ENCODE peak calls at places on chromosomes 5 and 9, in ten cellular contexts. One of them, this sample, is unnamed.

GRCh38 chr5:59698774-59699173 is 194.8 kb downstream of the PDE4D start:
- DNase-seq in left ventricle myocardium superior: no peak
- DNase-seq in ovary: no peak
- DNase-seq in activated naive CD4-positive, alpha-beta T cell treated with Interleukin-2 at 50 U/mL for 16 hours: no peak
- DNase-seq in activated CD4-positive, alpha-beta T cell treated with anti-CD3 and anti-CD28 coated beads, Interleukin-2, amount 10 ng/mL, durations not matched to agents 7 days and 5 days: no peak
- DNase-seq in activated T-cell treated with anti-CD3 and anti-CD28 coated beads, Interleukin-2, amount 50 U/mL, for 48 hours: no peak
- DNase-seq in AG04449: no peak
- DNase-seq in K562: no peak
- DNase-seq in lower leg skin: no peak
- DNase-seq in A549: no peak
- DNase-seq in this sample: no peak

GRCh38 chr5:138752341-138752950 is 779 bp upstream of the CTNNA1 start:
- DNase-seq in left ventricle myocardium superior: peak
- DNase-seq in ovary: peak
- DNase-seq in activated naive CD4-positive, alpha-beta T cell treated with Interleukin-2 at 50 U/mL for 16 hours: no peak
- DNase-seq in activated CD4-positive, alpha-beta T cell treated with anti-CD3 and anti-CD28 coated beads, Interleukin-2, amount 10 ng/mL, durations not matched to agents 7 days and 5 days: no peak
- DNase-seq in activated T-cell treated with anti-CD3 and anti-CD28 coated beads, Interleukin-2, amount 50 U/mL, for 48 hours: no peak
- DNase-seq in AG04449: no peak
- DNase-seq in K562: peak
- DNase-seq in lower leg skin: no peak
- DNase-seq in A549: peak
- DNase-seq in this sample: no peak

GRCh38 chr9:126862461-126862830 is 2.0 kb downstream of the ZBTB34 start:
- DNase-seq in left ventricle myocardium superior: no peak
- DNase-seq in ovary: no peak
- DNase-seq in activated naive CD4-positive, alpha-beta T cell treated with Interleukin-2 at 50 U/mL for 16 hours: no peak
- DNase-seq in activated CD4-positive, alpha-beta T cell treated with anti-CD3 and anti-CD28 coated beads, Interleukin-2, amount 10 ng/mL, durations not matched to agents 7 days and 5 days: no peak
- DNase-seq in activated T-cell treated with anti-CD3 and anti-CD28 coated beads, Interleukin-2, amount 50 U/mL, for 48 hours: no peak
- DNase-seq in AG04449: no peak
- DNase-seq in K562: no peak
- DNase-seq in lower leg skin: no peak
- DNase-seq in A549: no peak
- DNase-seq in this sample: no peak

GRCh38 chr5:2735996-2736395 is 15.5 kb downstream of the IRX2 start:
- DNase-seq in left ventricle myocardium superior: no peak
- DNase-seq in ovary: no peak
- DNase-seq in activated naive CD4-positive, alpha-beta T cell treated with Interleukin-2 at 50 U/mL for 16 hours: no peak
- DNase-seq in activated CD4-positive, alpha-beta T cell treated with anti-CD3 and anti-CD28 coated beads, Interleukin-2, amount 10 ng/mL, durations not matched to agents 7 days and 5 days: no peak
- DNase-seq in activated T-cell treated with anti-CD3 and anti-CD28 coated beads, Interleukin-2, amount 50 U/mL, for 48 hours: no peak
- DNase-seq in AG04449: no peak
- DNase-seq in K562: no peak
- DNase-seq in lower leg skin: peak
- DNase-seq in A549: no peak
- DNase-seq in this sample: no peak

GRCh38 chr5:38605610-38606009 is 49.2 kb upstream of the LIFR start:
- DNase-seq in left ventricle myocardium superior: no peak
- DNase-seq in ovary: no peak
- DNase-seq in activated naive CD4-positive, alpha-beta T cell treated with Interleukin-2 at 50 U/mL for 16 hours: no peak
- DNase-seq in activated CD4-positive, alpha-beta T cell treated with anti-CD3 and anti-CD28 coated beads, Interleukin-2, amount 10 ng/mL, durations not matched to agents 7 days and 5 days: no peak
- DNase-seq in activated T-cell treated with anti-CD3 and anti-CD28 coated beads, Interleukin-2, amount 50 U/mL, for 48 hours: no peak
- DNase-seq in AG04449: no peak
- DNase-seq in K562: no peak
- DNase-seq in lower leg skin: no peak
- DNase-seq in A549: no peak
- DNase-seq in this sample: no peak

GRCh38 chr5:6803981-6804550 is 90.8 kb downstream of the TENT4A start:
- DNase-seq in left ventricle myocardium superior: no peak
- DNase-seq in ovary: no peak
- DNase-seq in activated naive CD4-positive, alpha-beta T cell treated with Interleukin-2 at 50 U/mL for 16 hours: no peak
- DNase-seq in activated CD4-positive, alpha-beta T cell treated with anti-CD3 and anti-CD28 coated beads, Interleukin-2, amount 10 ng/mL, durations not matched to agents 7 days and 5 days: no peak
- DNase-seq in activated T-cell treated with anti-CD3 and anti-CD28 coated beads, Interleukin-2, amount 50 U/mL, for 48 hours: no peak
- DNase-seq in AG04449: no peak
- DNase-seq in K562: no peak
- DNase-seq in lower leg skin: no peak
- DNase-seq in A549: no peak
- DNase-seq in this sample: no peak

GRCh38 chr9:122888480-122888879 is 16.7 kb downstream of the RC3H2 start:
- DNase-seq in left ventricle myocardium superior: no peak
- DNase-seq in ovary: no peak
- DNase-seq in activated naive CD4-positive, alpha-beta T cell treated with Interleukin-2 at 50 U/mL for 16 hours: no peak
- DNase-seq in activated CD4-positive, alpha-beta T cell treated with anti-CD3 and anti-CD28 coated beads, Interleukin-2, amount 10 ng/mL, durations not matched to agents 7 days and 5 days: no peak
- DNase-seq in activated T-cell treated with anti-CD3 and anti-CD28 coated beads, Interleukin-2, amount 50 U/mL, for 48 hours: no peak
- DNase-seq in AG04449: no peak
- DNase-seq in K562: no peak
- DNase-seq in lower leg skin: no peak
- DNase-seq in A549: no peak
- DNase-seq in this sample: no peak

GRCh38 chr9:138097501-138097991 is 220.0 kb downstream of the CACNA1B start:
- DNase-seq in left ventricle myocardium superior: no peak
- DNase-seq in ovary: peak
- DNase-seq in activated naive CD4-positive, alpha-beta T cell treated with Interleukin-2 at 50 U/mL for 16 hours: no peak
- DNase-seq in activated CD4-positive, alpha-beta T cell treated with anti-CD3 and anti-CD28 coated beads, Interleukin-2, amount 10 ng/mL, durations not matched to agents 7 days and 5 days: no peak
- DNase-seq in activated T-cell treated with anti-CD3 and anti-CD28 coated beads, Interleukin-2, amount 50 U/mL, for 48 hours: peak
- DNase-seq in AG04449: no peak
- DNase-seq in K562: no peak
- DNase-seq in lower leg skin: peak
- DNase-seq in A549: no peak
- DNase-seq in this sample: peak

GRCh38 chr5:79456449-79456848 is 57.5 kb downstream of the HOMER1 start:
- DNase-seq in left ventricle myocardium superior: no peak
- DNase-seq in ovary: no peak
- DNase-seq in activated naive CD4-positive, alpha-beta T cell treated with Interleukin-2 at 50 U/mL for 16 hours: no peak
- DNase-seq in activated CD4-positive, alpha-beta T cell treated with anti-CD3 and anti-CD28 coated beads, Interleukin-2, amount 10 ng/mL, durations not matched to agents 7 days and 5 days: no peak
- DNase-seq in activated T-cell treated with anti-CD3 and anti-CD28 coated beads, Interleukin-2, amount 50 U/mL, for 48 hours: no peak
- DNase-seq in AG04449: no peak
- DNase-seq in K562: no peak
- DNase-seq in lower leg skin: no peak
- DNase-seq in A549: no peak
- DNase-seq in this sample: no peak

GRCh38 chr5:5420251-5420650 is 2.2 kb upstream of the ICE1 start:
- DNase-seq in left ventricle myocardium superior: no peak
- DNase-seq in ovary: no peak
- DNase-seq in activated naive CD4-positive, alpha-beta T cell treated with Interleukin-2 at 50 U/mL for 16 hours: no peak
- DNase-seq in activated CD4-positive, alpha-beta T cell treated with anti-CD3 and anti-CD28 coated beads, Interleukin-2, amount 10 ng/mL, durations not matched to agents 7 days and 5 days: no peak
- DNase-seq in activated T-cell treated with anti-CD3 and anti-CD28 coated beads, Interleukin-2, amount 50 U/mL, for 48 hours: no peak
- DNase-seq in AG04449: no peak
- DNase-seq in K562: no peak
- DNase-seq in lower leg skin: no peak
- DNase-seq in A549: no peak
- DNase-seq in this sample: no peak

GRCh38 chr9:126781717-126782388 is 23.0 kb upstream of the ZBTB43 start:
- DNase-seq in left ventricle myocardium superior: peak
- DNase-seq in ovary: peak
- DNase-seq in activated naive CD4-positive, alpha-beta T cell treated with Interleukin-2 at 50 U/mL for 16 hours: peak
- DNase-seq in activated CD4-positive, alpha-beta T cell treated with anti-CD3 and anti-CD28 coated beads, Interleukin-2, amount 10 ng/mL, durations not matched to agents 7 days and 5 days: peak
- DNase-seq in activated T-cell treated with anti-CD3 and anti-CD28 coated beads, Interleukin-2, amount 50 U/mL, for 48 hours: peak
- DNase-seq in AG04449: no peak
- DNase-seq in K562: peak
- DNase-seq in lower leg skin: peak
- DNase-seq in A549: peak
- DNase-seq in this sample: peak

GRCh38 chr5:1174122-1174936 is 27.1 kb upstream of the SLC6A19 start:
- DNase-seq in left ventricle myocardium superior: peak
- DNase-seq in ovary: peak
- DNase-seq in activated naive CD4-positive, alpha-beta T cell treated with Interleukin-2 at 50 U/mL for 16 hours: peak
- DNase-seq in activated CD4-positive, alpha-beta T cell treated with anti-CD3 and anti-CD28 coated beads, Interleukin-2, amount 10 ng/mL, durations not matched to agents 7 days and 5 days: peak
- DNase-seq in activated T-cell treated with anti-CD3 and anti-CD28 coated beads, Interleukin-2, amount 50 U/mL, for 48 hours: peak
- DNase-seq in AG04449: no peak
- DNase-seq in K562: peak
- DNase-seq in lower leg skin: no peak
- DNase-seq in A549: peak
- DNase-seq in this sample: peak

GRCh38 chr9:75265525-75265972 is 177.2 kb downstream of the OSTF1 start:
- DNase-seq in left ventricle myocardium superior: no peak
- DNase-seq in ovary: peak
- DNase-seq in activated naive CD4-positive, alpha-beta T cell treated with Interleukin-2 at 50 U/mL for 16 hours: peak
- DNase-seq in activated CD4-positive, alpha-beta T cell treated with anti-CD3 and anti-CD28 coated beads, Interleukin-2, amount 10 ng/mL, durations not matched to agents 7 days and 5 days: peak
- DNase-seq in activated T-cell treated with anti-CD3 and anti-CD28 coated beads, Interleukin-2, amount 50 U/mL, for 48 hours: peak
- DNase-seq in AG04449: no peak
- DNase-seq in K562: peak
- DNase-seq in lower leg skin: no peak
- DNase-seq in A549: peak
- DNase-seq in this sample: no peak

GRCh38 chr9:122360891-122361290 is 9.9 kb upstream of the PTGS1 start:
- DNase-seq in left ventricle myocardium superior: no peak
- DNase-seq in ovary: no peak
- DNase-seq in activated naive CD4-positive, alpha-beta T cell treated with Interleukin-2 at 50 U/mL for 16 hours: no peak
- DNase-seq in activated CD4-positive, alpha-beta T cell treated with anti-CD3 and anti-CD28 coated beads, Interleukin-2, amount 10 ng/mL, durations not matched to agents 7 days and 5 days: no peak
- DNase-seq in activated T-cell treated with anti-CD3 and anti-CD28 coated beads, Interleukin-2, amount 50 U/mL, for 48 hours: no peak
- DNase-seq in AG04449: no peak
- DNase-seq in K562: no peak
- DNase-seq in lower leg skin: no peak
- DNase-seq in A549: no peak
- DNase-seq in this sample: peak

GRCh38 chr9:127959841-127960409 is 20.9 kb downstream of the EEIG1 start:
- DNase-seq in left ventricle myocardium superior: no peak
- DNase-seq in ovary: no peak
- DNase-seq in activated naive CD4-positive, alpha-beta T cell treated with Interleukin-2 at 50 U/mL for 16 hours: no peak
- DNase-seq in activated CD4-positive, alpha-beta T cell treated with anti-CD3 and anti-CD28 coated beads, Interleukin-2, amount 10 ng/mL, durations not matched to agents 7 days and 5 days: no peak
- DNase-seq in activated T-cell treated with anti-CD3 and anti-CD28 coated beads, Interleukin-2, amount 50 U/mL, for 48 hours: no peak
- DNase-seq in AG04449: no peak
- DNase-seq in K562: no peak
- DNase-seq in lower leg skin: no peak
- DNase-seq in A549: no peak
- DNase-seq in this sample: no peak

GRCh38 chr5:83340511-83340918 is 131.0 kb upstream of the VCAN start:
- DNase-seq in left ventricle myocardium superior: no peak
- DNase-seq in ovary: no peak
- DNase-seq in activated naive CD4-positive, alpha-beta T cell treated with Interleukin-2 at 50 U/mL for 16 hours: peak
- DNase-seq in activated CD4-positive, alpha-beta T cell treated with anti-CD3 and anti-CD28 coated beads, Interleukin-2, amount 10 ng/mL, durations not matched to agents 7 days and 5 days: peak
- DNase-seq in activated T-cell treated with anti-CD3 and anti-CD28 coated beads, Interleukin-2, amount 50 U/mL, for 48 hours: no peak
- DNase-seq in AG04449: no peak
- DNase-seq in K562: no peak
- DNase-seq in lower leg skin: no peak
- DNase-seq in A549: no peak
- DNase-seq in this sample: no peak

GRCh38 chr9:130287736-130288135 is 22.2 kb downstream of the HMCN2 start:
- DNase-seq in left ventricle myocardium superior: peak
- DNase-seq in ovary: no peak
- DNase-seq in activated naive CD4-positive, alpha-beta T cell treated with Interleukin-2 at 50 U/mL for 16 hours: no peak
- DNase-seq in activated CD4-positive, alpha-beta T cell treated with anti-CD3 and anti-CD28 coated beads, Interleukin-2, amount 10 ng/mL, durations not matched to agents 7 days and 5 days: no peak
- DNase-seq in activated T-cell treated with anti-CD3 and anti-CD28 coated beads, Interleukin-2, amount 50 U/mL, for 48 hours: no peak
- DNase-seq in AG04449: no peak
- DNase-seq in K562: no peak
- DNase-seq in lower leg skin: no peak
- DNase-seq in A549: no peak
- DNase-seq in this sample: no peak

GRCh38 chr9:137506702-137507171 is 43.5 kb downstream of the PNPLA7 start:
- DNase-seq in left ventricle myocardium superior: no peak
- DNase-seq in ovary: no peak
- DNase-seq in activated naive CD4-positive, alpha-beta T cell treated with Interleukin-2 at 50 U/mL for 16 hours: no peak
- DNase-seq in activated CD4-positive, alpha-beta T cell treated with anti-CD3 and anti-CD28 coated beads, Interleukin-2, amount 10 ng/mL, durations not matched to agents 7 days and 5 days: no peak
- DNase-seq in activated T-cell treated with anti-CD3 and anti-CD28 coated beads, Interleukin-2, amount 50 U/mL, for 48 hours: no peak
- DNase-seq in AG04449: peak
- DNase-seq in K562: no peak
- DNase-seq in lower leg skin: no peak
- DNase-seq in A549: no peak
- DNase-seq in this sample: no peak

GRCh38 chr5:172697123-172698121 is 56.4 kb downstream of the NEURL1B start:
- DNase-seq in left ventricle myocardium superior: peak
- DNase-seq in ovary: peak
- DNase-seq in activated naive CD4-positive, alpha-beta T cell treated with Interleukin-2 at 50 U/mL for 16 hours: peak
- DNase-seq in activated CD4-positive, alpha-beta T cell treated with anti-CD3 and anti-CD28 coated beads, Interleukin-2, amount 10 ng/mL, durations not matched to agents 7 days and 5 days: peak
- DNase-seq in activated T-cell treated with anti-CD3 and anti-CD28 coated beads, Interleukin-2, amount 50 U/mL, for 48 hours: peak
- DNase-seq in AG04449: no peak
- DNase-seq in K562: peak
- DNase-seq in lower leg skin: peak
- DNase-seq in A549: peak
- DNase-seq in this sample: peak